ENCODE peak calls at places on chromosomes 12 and 14, in six cellular contexts. One of them, this sample, is unnamed.
A peak's percentile ranks its signal among the peaks of the same experiment; 100 is the strongest.

GRCh38 chr12:69324797-69325466 is 23.2 kb upstream of the LYZ start:
- DNase-seq in fibroblast of the aortic adventitia: no peak
- DNase-seq in nephron progenitor cell: no peak
- DNase-seq in colonic mucosa: no peak
- DNase-seq in DND-41: no peak
- DNase-seq in GM13977: peak; percentile 29
- DNase-seq in this sample: no peak

GRCh38 chr14:45377201-45377600 is 124.2 kb upstream of the MIS18BP1 start:
- DNase-seq in fibroblast of the aortic adventitia: no peak
- DNase-seq in nephron progenitor cell: no peak
- DNase-seq in GM13977: no peak
- DNase-seq in DND-41: no peak
- DNase-seq in colonic mucosa: no peak
- DNase-seq in this sample: no peak

GRCh38 chr12:32821293-32822089 is 65.8 kb upstream of the YARS2 start:
- DNase-seq in nephron progenitor cell: no peak
- DNase-seq in GM13977: no peak
- DNase-seq in colonic mucosa: no peak
- DNase-seq in fibroblast of the aortic adventitia: no peak
- DNase-seq in DND-41: no peak
- DNase-seq in this sample: no peak

GRCh38 chr14:91202234-91202974 is 42.1 kb downstream of the GPR68 start:
- DNase-seq in nephron progenitor cell: no peak
- DNase-seq in GM13977: no peak
- DNase-seq in DND-41: peak; percentile 84
- DNase-seq in colonic mucosa: peak; percentile 32
- DNase-seq in fibroblast of the aortic adventitia: peak; percentile 75
- DNase-seq in this sample: no peak

GRCh38 chr12:102917026-102917787 is at the start of gene PAH:
- DNase-seq in nephron progenitor cell: peak; percentile 39
- DNase-seq in fibroblast of the aortic adventitia: no peak
- DNase-seq in DND-41: no peak
- DNase-seq in GM13977: no peak
- DNase-seq in colonic mucosa: peak; percentile 17
- DNase-seq in this sample: peak; percentile 84

GRCh38 chr12:3076730-3077571 is at the start of gene TSPAN9:
- DNase-seq in DND-41: peak; percentile 55
- DNase-seq in nephron progenitor cell: peak; percentile 89
- DNase-seq in fibroblast of the aortic adventitia: peak; percentile 71
- DNase-seq in GM13977: peak; percentile 92
- DNase-seq in colonic mucosa: peak; percentile 64
- DNase-seq in this sample: peak; percentile 71

GRCh38 chr14:68392393-68393085 is 400.3 kb downstream of the ZFP36L1 start:
- DNase-seq in DND-41: no peak
- DNase-seq in fibroblast of the aortic adventitia: no peak
- DNase-seq in GM13977: no peak
- DNase-seq in nephron progenitor cell: no peak
- DNase-seq in colonic mucosa: peak; percentile 45
- DNase-seq in this sample: no peak

GRCh38 chr12:1518763-1519516 is 75.4 kb downstream of the FBXL14 start:
- DNase-seq in DND-41: no peak
- DNase-seq in GM13977: no peak
- DNase-seq in nephron progenitor cell: no peak
- DNase-seq in fibroblast of the aortic adventitia: peak; percentile 68
- DNase-seq in colonic mucosa: no peak
- DNase-seq in this sample: peak; percentile 44

GRCh38 chr12:79935624-79936040 is 735 bp upstream of the PPP1R12A start:
- DNase-seq in colonic mucosa: no peak
- DNase-seq in nephron progenitor cell: no peak
- DNase-seq in fibroblast of the aortic adventitia: no peak
- DNase-seq in GM13977: peak; percentile 17
- DNase-seq in DND-41: no peak
- DNase-seq in this sample: peak; percentile 20

GRCh38 chr12:96501139-96501741 is 11.9 kb downstream of the CFAP54 start:
- DNase-seq in nephron progenitor cell: no peak
- DNase-seq in fibroblast of the aortic adventitia: peak; percentile 77
- DNase-seq in DND-41: peak; percentile 39
- DNase-seq in GM13977: no peak
- DNase-seq in colonic mucosa: peak; percentile 51
- DNase-seq in this sample: peak; percentile 59

GRCh38 chr12:27549801-27550652 is 26.0 kb downstream of the PPFIBP1 start:
- DNase-seq in GM13977: no peak
- DNase-seq in nephron progenitor cell: peak; percentile 33
- DNase-seq in DND-41: no peak
- DNase-seq in fibroblast of the aortic adventitia: peak; percentile 98
- DNase-seq in colonic mucosa: peak; percentile 78
- DNase-seq in this sample: peak; percentile 80

GRCh38 chr12:88334271-88334670 is 192.2 kb downstream of the TMTC3 start:
- DNase-seq in DND-41: no peak
- DNase-seq in nephron progenitor cell: no peak
- DNase-seq in GM13977: no peak
- DNase-seq in colonic mucosa: no peak
- DNase-seq in fibroblast of the aortic adventitia: peak; percentile 27
- DNase-seq in this sample: peak; percentile 36

GRCh38 chr12:59381106-59381505 is 214.7 kb upstream of the SLC16A7 start:
- DNase-seq in colonic mucosa: no peak
- DNase-seq in nephron progenitor cell: no peak
- DNase-seq in GM13977: no peak
- DNase-seq in DND-41: no peak
- DNase-seq in fibroblast of the aortic adventitia: no peak
- DNase-seq in this sample: no peak

GRCh38 chr12:45462506-45462905 is 246.6 kb downstream of the ANO6 start:
- DNase-seq in colonic mucosa: no peak
- DNase-seq in nephron progenitor cell: no peak
- DNase-seq in fibroblast of the aortic adventitia: no peak
- DNase-seq in DND-41: no peak
- DNase-seq in GM13977: no peak
- DNase-seq in this sample: no peak

GRCh38 chr14:83541147-83541546 is 1988.8 kb upstream of the FLRT2 start:
- DNase-seq in fibroblast of the aortic adventitia: no peak
- DNase-seq in colonic mucosa: no peak
- DNase-seq in DND-41: no peak
- DNase-seq in GM13977: no peak
- DNase-seq in nephron progenitor cell: no peak
- DNase-seq in this sample: no peak

GRCh38 chr12:48105321-48105866 is 485 bp downstream of the SENP1 start:
- DNase-seq in DND-41: peak; percentile 44
- DNase-seq in colonic mucosa: no peak
- DNase-seq in nephron progenitor cell: no peak
- DNase-seq in fibroblast of the aortic adventitia: peak; percentile 13
- DNase-seq in GM13977: peak; percentile 61
- DNase-seq in this sample: no peak

GRCh38 chr14:75454963-75455546 is 27.2 kb downstream of the JDP2 start:
- DNase-seq in fibroblast of the aortic adventitia: peak; percentile 81
- DNase-seq in DND-41: no peak
- DNase-seq in colonic mucosa: no peak
- DNase-seq in nephron progenitor cell: no peak
- DNase-seq in GM13977: no peak
- DNase-seq in this sample: peak; percentile 18

GRCh38 chr12:65232490-65233077 is 45.9 kb upstream of the MSRB3 start:
- DNase-seq in fibroblast of the aortic adventitia: peak; percentile 53
- DNase-seq in GM13977: peak; percentile 24
- DNase-seq in colonic mucosa: no peak
- DNase-seq in DND-41: no peak
- DNase-seq in nephron progenitor cell: no peak
- DNase-seq in this sample: no peak

GRCh38 chr12:52232233-52232915 is 669 bp upstream of the KRT7 start:
- DNase-seq in GM13977: peak; percentile 15
- DNase-seq in colonic mucosa: no peak
- DNase-seq in nephron progenitor cell: peak; percentile 23
- DNase-seq in DND-41: no peak
- DNase-seq in fibroblast of the aortic adventitia: no peak
- DNase-seq in this sample: peak; percentile 20

GRCh38 chr12:72295101-72295500 is 22.9 kb downstream of the TRHDE start:
- DNase-seq in nephron progenitor cell: no peak
- DNase-seq in fibroblast of the aortic adventitia: no peak
- DNase-seq in colonic mucosa: no peak
- DNase-seq in DND-41: no peak
- DNase-seq in GM13977: no peak
- DNase-seq in this sample: no peak

GRCh38 chr12:80230068-80230467 is 130.7 kb downstream of the OTOGL start:
- DNase-seq in DND-41: no peak
- DNase-seq in colonic mucosa: no peak
- DNase-seq in nephron progenitor cell: peak; percentile 22
- DNase-seq in fibroblast of the aortic adventitia: no peak
- DNase-seq in GM13977: no peak
- DNase-seq in this sample: no peak

GRCh38 chr14:30077946-30078345 is 150.3 kb upstream of the PRKD1 start:
- DNase-seq in fibroblast of the aortic adventitia: no peak
- DNase-seq in nephron progenitor cell: no peak
- DNase-seq in DND-41: no peak
- DNase-seq in colonic mucosa: no peak
- DNase-seq in GM13977: no peak
- DNase-seq in this sample: no peak

GRCh38 chr12:122944588-122944987 is 21.7 kb downstream of the ABCB9 start:
- DNase-seq in nephron progenitor cell: no peak
- DNase-seq in colonic mucosa: no peak
- DNase-seq in GM13977: no peak
- DNase-seq in fibroblast of the aortic adventitia: no peak
- DNase-seq in DND-41: no peak
- DNase-seq in this sample: peak; percentile 94

GRCh38 chr12:74977832-74978481 is 231.7 kb downstream of the KCNC2 start:
- DNase-seq in DND-41: no peak
- DNase-seq in GM13977: no peak
- DNase-seq in colonic mucosa: no peak
- DNase-seq in nephron progenitor cell: no peak
- DNase-seq in fibroblast of the aortic adventitia: no peak
- DNase-seq in this sample: no peak

GRCh38 chr12:13371797-13372196 is 175.3 kb downstream of the EMP1 start:
- DNase-seq in colonic mucosa: peak; percentile 54
- DNase-seq in GM13977: no peak
- DNase-seq in DND-41: no peak
- DNase-seq in fibroblast of the aortic adventitia: no peak
- DNase-seq in nephron progenitor cell: no peak
- DNase-seq in this sample: no peak
- TF ChIP-seq CTCF in colonic mucosa: no peak
- TF ChIP-seq CTCF in GM13977: no peak
- TF ChIP-seq CTCF in DND-41: no peak
- TF ChIP-seq CTCF in fibroblast of the aortic adventitia: no peak
- TF ChIP-seq CTCF in nephron progenitor cell: no peak
- TF ChIP-seq CTCF in this sample: no peak

DNA sequence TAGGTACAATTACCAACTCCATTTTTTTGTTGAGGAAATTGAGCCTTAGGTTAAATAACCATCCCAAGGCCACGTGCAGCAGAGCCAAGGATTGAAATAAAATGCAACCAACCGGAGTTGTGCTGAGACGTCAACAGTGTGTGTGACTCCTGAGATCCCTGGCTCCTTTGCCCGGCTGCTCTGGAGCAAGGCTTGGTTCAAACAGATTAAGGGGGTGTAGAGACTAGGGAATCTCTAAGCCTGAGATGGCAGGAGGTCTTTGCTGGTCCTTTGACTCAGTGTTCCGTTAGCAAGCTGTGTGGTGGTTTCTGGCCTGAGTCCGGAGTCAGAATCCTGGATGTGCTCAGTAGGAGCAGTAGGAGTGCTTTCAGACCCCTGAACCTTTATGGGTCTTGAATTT is 1.4 kb upstream of the SLC8A3 start:
- DNase-seq in GM13977: no peak
- DNase-seq in colonic mucosa: no peak
- DNase-seq in DND-41: no peak
- DNase-seq in nephron progenitor cell: peak; percentile 2
- DNase-seq in fibroblast of the aortic adventitia: no peak
- DNase-seq in this sample: no peak
- TF ChIP-seq CTCF in GM13977: no peak
- TF ChIP-seq CTCF in colonic mucosa: no peak
- TF ChIP-seq CTCF in DND-41: no peak
- TF ChIP-seq CTCF in nephron progenitor cell: no peak
- TF ChIP-seq CTCF in fibroblast of the aortic adventitia: no peak
- TF ChIP-seq CTCF in this sample: no peak

GRCh38 chr14:89941830-89942377 is 12.6 kb downstream of the EFCAB11 start:
- DNase-seq in GM13977: no peak
- DNase-seq in DND-41: no peak
- DNase-seq in nephron progenitor cell: no peak
- DNase-seq in colonic mucosa: no peak
- DNase-seq in fibroblast of the aortic adventitia: no peak
- DNase-seq in this sample: no peak

GRCh38 chr14:89933002-89933401 is 21.5 kb downstream of the EFCAB11 start:
- DNase-seq in fibroblast of the aortic adventitia: no peak
- DNase-seq in nephron progenitor cell: no peak
- DNase-seq in colonic mucosa: no peak
- DNase-seq in GM13977: no peak
- DNase-seq in DND-41: no peak
- DNase-seq in this sample: no peak

DNA sequence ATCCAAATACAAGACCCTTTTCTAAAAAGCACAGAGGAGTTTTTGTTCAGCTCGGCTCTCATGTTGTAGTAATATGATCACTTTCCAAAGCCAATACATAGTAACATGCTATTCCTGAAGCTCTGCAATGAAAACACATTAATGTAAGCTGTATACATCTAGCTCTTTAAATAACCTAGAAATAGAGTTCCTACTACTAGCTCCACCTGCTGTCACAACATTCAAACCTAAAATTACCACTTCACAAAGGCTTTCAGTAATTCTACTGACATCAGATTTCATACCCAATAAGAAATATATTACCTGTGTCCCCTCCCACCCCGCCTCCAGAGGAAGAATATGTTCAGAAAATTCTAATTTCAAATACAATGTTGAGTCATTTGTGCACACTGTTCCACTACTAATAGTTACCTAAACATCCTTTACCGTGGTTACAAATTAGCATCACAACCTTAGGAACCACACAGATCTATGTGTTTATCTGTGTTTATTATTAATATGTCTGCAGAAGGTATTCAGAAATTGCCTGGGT is 17.8 kb downstream of the EFCAB11 start:
- DNase-seq in colonic mucosa: no peak
- DNase-seq in GM13977: no peak
- DNase-seq in nephron progenitor cell: no peak
- DNase-seq in fibroblast of the aortic adventitia: no peak
- DNase-seq in DND-41: no peak
- DNase-seq in this sample: no peak
- TF ChIP-seq CTCF in colonic mucosa: no peak
- TF ChIP-seq CTCF in GM13977: peak; percentile 19
- TF ChIP-seq CTCF in nephron progenitor cell: no peak
- TF ChIP-seq CTCF in fibroblast of the aortic adventitia: no peak
- TF ChIP-seq CTCF in DND-41: peak; percentile 21
- TF ChIP-seq CTCF in this sample: no peak

GRCh38 chr14:92783813-92784431 is 10.2 kb upstream of the GOLGA5 start:
- DNase-seq in colonic mucosa: peak; percentile 59
- DNase-seq in GM13977: peak; percentile 51
- DNase-seq in DND-41: peak; percentile 34
- DNase-seq in fibroblast of the aortic adventitia: peak; percentile 80
- DNase-seq in nephron progenitor cell: no peak
- DNase-seq in this sample: peak; percentile 45

GRCh38 chr14:92786427-92786756 is 7.7 kb upstream of the GOLGA5 start:
- DNase-seq in DND-41: no peak
- DNase-seq in GM13977: no peak
- DNase-seq in colonic mucosa: no peak
- DNase-seq in nephron progenitor cell: no peak
- DNase-seq in fibroblast of the aortic adventitia: no peak
- DNase-seq in this sample: no peak

GRCh38 chr14:92789457-92790089 is 4.5 kb upstream of the GOLGA5 start:
- DNase-seq in colonic mucosa: no peak
- DNase-seq in DND-41: no peak
- DNase-seq in nephron progenitor cell: no peak
- DNase-seq in fibroblast of the aortic adventitia: no peak
- DNase-seq in GM13977: no peak
- DNase-seq in this sample: no peak

GRCh38 chr14:92787554-92787953 is 6.6 kb upstream of the GOLGA5 start:
- DNase-seq in GM13977: no peak
- DNase-seq in colonic mucosa: no peak
- DNase-seq in fibroblast of the aortic adventitia: no peak
- DNase-seq in nephron progenitor cell: no peak
- DNase-seq in DND-41: no peak
- DNase-seq in this sample: no peak

GRCh38 chr14:92785601-92786426 is 8.3 kb upstream of the GOLGA5 start:
- DNase-seq in DND-41: no peak
- DNase-seq in GM13977: no peak
- DNase-seq in fibroblast of the aortic adventitia: peak; percentile 90
- DNase-seq in colonic mucosa: no peak
- DNase-seq in nephron progenitor cell: no peak
- DNase-seq in this sample: peak; percentile 52
- TF ChIP-seq CTCF in DND-41: no peak
- TF ChIP-seq CTCF in GM13977: no peak
- TF ChIP-seq CTCF in fibroblast of the aortic adventitia: peak; percentile 50
- TF ChIP-seq CTCF in colonic mucosa: no peak
- TF ChIP-seq CTCF in nephron progenitor cell: no peak
- TF ChIP-seq CTCF in this sample: no peak